ENCODE peak calls at places on chromosomes 4 and X, in four cellular contexts. One of them, this sample, is unnamed.

GRCh38 chr4:36394352-36394903 is 113.0 kb downstream of the DTHD1 start:
- DNase-seq in GM04504: no peak
- DNase-seq in T-helper 17 cell: peak
- DNase-seq in GM23338: no peak
- DNase-seq in this sample: no peak

GRCh38 chr4:152065545-152065944 is 304.7 kb upstream of the GATB start:
- DNase-seq in GM04504: no peak
- DNase-seq in T-helper 17 cell: no peak
- DNase-seq in GM23338: no peak
- DNase-seq in this sample: no peak

GRCh38 chr4:1081689-1082040 is 31.7 kb downstream of the RNF212 start:
- DNase-seq in GM04504: no peak
- DNase-seq in T-helper 17 cell: no peak
- DNase-seq in GM23338: no peak
- DNase-seq in this sample: no peak

GRCh38 chrX:19958530-19959486 is 32.1 kb downstream of the BCLAF3 start:
- DNase-seq in GM04504: no peak
- DNase-seq in T-helper 17 cell: no peak
- DNase-seq in GM23338: no peak
- DNase-seq in this sample: no peak

GRCh38 chrX:103211012-103211715 is 3.7 kb upstream of the BEX4 start:
- DNase-seq in GM04504: peak
- DNase-seq in T-helper 17 cell: peak
- DNase-seq in GM23338: peak
- DNase-seq in this sample: no peak

GRCh38 chr4:132709024-132709423 is 440.1 kb upstream of the PCDH10 start:
- DNase-seq in GM04504: no peak
- DNase-seq in T-helper 17 cell: no peak
- DNase-seq in GM23338: no peak
- DNase-seq in this sample: no peak

GRCh38 chr4:168647976-168648375 is 151.1 kb downstream of the PALLD start:
- DNase-seq in GM04504: no peak
- DNase-seq in T-helper 17 cell: no peak
- DNase-seq in GM23338: no peak
- DNase-seq in this sample: no peak

GRCh38 chr4:73690051-73690744 is 50.2 kb upstream of the CXCL8 start:
- DNase-seq in GM04504: no peak
- DNase-seq in T-helper 17 cell: no peak
- DNase-seq in GM23338: no peak
- DNase-seq in this sample: no peak

GRCh38 chr4:80180743-80181142 is 16.6 kb upstream of the PRDM8 start:
- DNase-seq in GM04504: no peak
- DNase-seq in T-helper 17 cell: no peak
- DNase-seq in GM23338: no peak
- DNase-seq in this sample: no peak

GRCh38 chr4:172352351-172352750 is 539.1 kb downstream of the GALNTL6 start:
- DNase-seq in GM04504: no peak
- DNase-seq in T-helper 17 cell: no peak
- DNase-seq in GM23338: no peak
- DNase-seq in this sample: no peak

GRCh38 chr4:159024266-159024665 is 78.6 kb upstream of the RAPGEF2 start:
- DNase-seq in GM04504: no peak
- DNase-seq in T-helper 17 cell: no peak
- DNase-seq in GM23338: peak
- DNase-seq in this sample: no peak

GRCh38 chrX:103170216-103170615 is 44.7 kb upstream of the BEX4 start:
- DNase-seq in GM04504: no peak
- DNase-seq in T-helper 17 cell: no peak
- DNase-seq in GM23338: no peak
- DNase-seq in this sample: no peak

GRCh38 chr4:163385466-163385865 is 41.8 kb downstream of the NPY5R start:
- DNase-seq in GM04504: no peak
- DNase-seq in T-helper 17 cell: no peak
- DNase-seq in GM23338: peak
- DNase-seq in this sample: no peak

GRCh38 chr4:16731776-16732380 is 166.6 kb downstream of the LDB2 start:
- DNase-seq in GM04504: no peak
- DNase-seq in T-helper 17 cell: no peak
- DNase-seq in GM23338: peak
- DNase-seq in this sample: no peak

GRCh38 chr4:153348006-153348405 is 3.5 kb downstream of the MND1 start:
- DNase-seq in GM04504: no peak
- DNase-seq in T-helper 17 cell: no peak
- DNase-seq in GM23338: no peak
- DNase-seq in this sample: no peak

GRCh38 chr4:81522711-81523110 is 51.0 kb upstream of the RASGEF1B start:
- DNase-seq in GM04504: no peak
- DNase-seq in T-helper 17 cell: no peak
- DNase-seq in GM23338: no peak
- DNase-seq in this sample: no peak

GRCh38 chr4:123587983-123588494 is 191.4 kb downstream of the SPRY1 start:
- DNase-seq in GM04504: peak
- DNase-seq in T-helper 17 cell: no peak
- DNase-seq in GM23338: no peak
- DNase-seq in this sample: no peak

GRCh38 chrX:24902808-24903207 is 113.0 kb downstream of the ARX start:
- DNase-seq in GM04504: peak
- DNase-seq in T-helper 17 cell: no peak
- DNase-seq in GM23338: no peak
- DNase-seq in this sample: no peak

GRCh38 chrX:142884853-142885252 is 140.9 kb upstream of the SPANXN4 start:
- DNase-seq in GM04504: no peak
- DNase-seq in T-helper 17 cell: no peak
- DNase-seq in GM23338: no peak
- DNase-seq in this sample: no peak

GRCh38 chr4:108978066-108978465 is 215.2 kb upstream of the ETNPPL start:
- DNase-seq in GM04504: no peak
- DNase-seq in T-helper 17 cell: no peak
- DNase-seq in GM23338: no peak
- DNase-seq in this sample: no peak

GRCh38 chr4:144820115-144820514 is 174.2 kb downstream of the HHIP start:
- DNase-seq in GM04504: peak
- DNase-seq in T-helper 17 cell: no peak
- DNase-seq in GM23338: no peak
- DNase-seq in this sample: no peak

GRCh38 chr4:98027827-98028226 is 115.4 kb downstream of the STPG2 start:
- DNase-seq in GM04504: no peak
- DNase-seq in T-helper 17 cell: no peak
- DNase-seq in GM23338: peak
- DNase-seq in this sample: no peak

GRCh38 chrX:41923925-41924693 is 755 bp upstream of the CASK start:
- DNase-seq in GM04504: no peak
- DNase-seq in T-helper 17 cell: peak
- DNase-seq in GM23338: no peak
- DNase-seq in this sample: no peak

GRCh38 chr4:1408418-1408817 is 2.2 kb upstream of the NKX1-1 start:
- DNase-seq in GM04504: no peak
- DNase-seq in T-helper 17 cell: no peak
- DNase-seq in GM23338: peak
- DNase-seq in this sample: no peak

GRCh38 chr4:39522068-39522467 is 5.2 kb downstream of the UGDH start:
- DNase-seq in GM04504: no peak
- DNase-seq in T-helper 17 cell: no peak
- DNase-seq in GM23338: no peak
- DNase-seq in this sample: no peak

GRCh38 chr4:88629826-88630225 is 37.5 kb downstream of the HERC3 start:
- DNase-seq in GM04504: no peak
- DNase-seq in T-helper 17 cell: no peak
- DNase-seq in GM23338: no peak
- DNase-seq in this sample: no peak

GRCh38 chr4:83548151-83548905 is 12.4 kb downstream of the GPAT3 start:
- DNase-seq in GM04504: peak
- DNase-seq in T-helper 17 cell: no peak
- DNase-seq in GM23338: peak
- DNase-seq in this sample: no peak

GRCh38 chr4:53281438-53281837 is 84.4 kb downstream of the SCFD2 start:
- DNase-seq in GM04504: no peak
- DNase-seq in T-helper 17 cell: no peak
- DNase-seq in GM23338: no peak
- DNase-seq in this sample: no peak

GRCh38 chrX:79138658-79139241 is 5.7 kb upstream of the GPR174 start:
- DNase-seq in GM04504: no peak
- DNase-seq in T-helper 17 cell: no peak
- DNase-seq in GM23338: no peak
- DNase-seq in this sample: no peak

GRCh38 chr4:183686461-183686860 is 27.4 kb downstream of the TRAPPC11 start:
- DNase-seq in GM04504: no peak
- DNase-seq in T-helper 17 cell: no peak
- DNase-seq in GM23338: no peak
- DNase-seq in this sample: no peak

GRCh38 chr4:107050525-107051135 is 14.5 kb upstream of the DKK2 start:
- DNase-seq in GM04504: no peak
- DNase-seq in T-helper 17 cell: no peak
- DNase-seq in GM23338: peak
- DNase-seq in this sample: no peak

GRCh38 chrX:26783512-26784225 is 567.7 kb downstream of the MAGEB5 start:
- DNase-seq in GM04504: peak
- DNase-seq in T-helper 17 cell: no peak
- DNase-seq in GM23338: peak
- DNase-seq in this sample: no peak

GRCh38 chrX:74133156-74133796 is 170.7 kb upstream of the ZCCHC13 start:
- DNase-seq in GM04504: peak
- DNase-seq in T-helper 17 cell: peak
- DNase-seq in GM23338: peak
- DNase-seq in this sample: no peak

GRCh38 chrX:35461164-35461563 is 337.0 kb upstream of the MAGEB16 start:
- DNase-seq in GM04504: no peak
- DNase-seq in T-helper 17 cell: no peak
- DNase-seq in GM23338: no peak
- DNase-seq in this sample: no peak

GRCh38 chrX:113959912-113960626 is 623.8 kb upstream of the HTR2C start:
- DNase-seq in GM04504: no peak
- DNase-seq in T-helper 17 cell: no peak
- DNase-seq in GM23338: peak
- DNase-seq in this sample: no peak

GRCh38 chrX:137164329-137164728 is 130.5 kb upstream of the GPR101 start:
- DNase-seq in GM04504: no peak
- DNase-seq in T-helper 17 cell: no peak
- DNase-seq in GM23338: no peak
- DNase-seq in this sample: no peak

GRCh38 chr4:175971393-175972179 is 94.1 kb upstream of the WDR17 start:
- DNase-seq in GM04504: no peak
- DNase-seq in T-helper 17 cell: no peak
- DNase-seq in GM23338: peak
- DNase-seq in this sample: no peak

This sample was measured in natural killer cell.